ENCODE peak calls at places on chromosome 1, in four cellular contexts. U is transverse colon, D is esophagus muscularis mucosa, G is breast epithelium. S is an unnamed sample.

GRCh38 chr1:162724583-162725120 is 65.8 kb upstream of the HSD17B7 start:
- DNase-seq in U (no peak), D (no peak), G (no peak), S (no peak)

GRCh38 chr1:79899914-79900313 is 893.4 kb upstream of the ADGRL4 start:
- DNase-seq in G (no peak), D (no peak), U (no peak), S (no peak)

GRCh38 chr1:161727343-161727924 is 6.1 kb downstream of the FCRLB start:
- DNase-seq in G (no peak), U (peak; percentile 15), D (no peak), S (no peak)

GRCh38 chr1:47906009-47906432 is 91.2 kb downstream of the TRABD2B start:
- DNase-seq in U (no peak), D (no peak), G (no peak), S (no peak)

GRCh38 chr1:222974496-222974895 is 159.7 kb downstream of the DISP1 start:
- DNase-seq in D (no peak), G (no peak), U (no peak), S (no peak)

GRCh38 chr1:67261646-67262045 is 46.0 kb upstream of the IL12RB2 start:
- DNase-seq in D (no peak), U (peak; percentile 10), G (no peak), S (no peak)

GRCh38 chr1:223201967-223202366 is 58.9 kb upstream of the TLR5 start:
- DNase-seq in D (no peak), G (no peak), U (no peak), S (no peak)

GRCh38 chr1:240621249-240621648 is 9.3 kb upstream of the GREM2 start:
- DNase-seq in G (no peak), D (no peak), U (no peak), S (no peak)

GRCh38 chr1:39050001-39050400 is 23.9 kb downstream of the NDUFS5 start:
- DNase-seq in U (no peak), G (no peak), D (no peak), S (no peak)

GRCh38 chr1:24418898-24419628 is 3.5 kb downstream of the NIPAL3 start:
- DNase-seq in G (peak; percentile 67), D (no peak), U (peak; percentile 67), S (no peak)

GRCh38 chr1:111541721-111542120 is 38.3 kb upstream of the ADORA3 start:
- DNase-seq in U (no peak), D (no peak), G (no peak), S (no peak)

GRCh38 chr1:101293461-101294045 is 56.7 kb downstream of the S1PR1 start:
- DNase-seq in G (no peak), U (no peak), D (no peak), S (peak; percentile 25)

GRCh38 chr1:236742421-236743160 is 52.5 kb upstream of the MTR start:
- DNase-seq in D (no peak), G (no peak), U (no peak), S (no peak)
- H3K27ac ChIP-seq in D (no peak overlapping the region), G (no peak overlapping the region), U (no peak overlapping the region), S (no peak overlapping the region)

DNA sequence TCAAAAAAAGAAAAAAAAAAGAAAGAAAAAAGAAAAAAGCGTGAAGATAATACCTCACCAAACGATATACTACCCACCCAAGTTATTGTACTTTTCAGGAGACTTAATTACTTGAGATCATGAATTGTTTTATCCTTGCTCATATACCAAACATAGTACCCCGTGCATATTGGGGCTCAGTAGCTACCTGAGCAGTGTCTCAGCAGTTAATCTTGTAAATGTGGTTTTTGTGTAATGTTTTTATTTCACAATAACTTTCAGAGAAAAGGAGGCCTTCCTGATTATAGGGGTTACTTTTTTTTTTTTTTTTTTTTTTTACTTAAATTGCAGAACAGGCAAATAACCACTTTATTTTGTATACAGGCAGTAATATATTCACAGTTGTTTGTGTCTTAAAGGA is 80.3 kb downstream of the OSBPL9 start:
- DNase-seq in U (no peak), D (no peak), G (no peak), S (no peak)
- H3K4me1 ChIP-seq in U (no peaks in the 10 kb centered on the region), D (peaks cover 3% of the 10 kb centered on the region), G (no peaks in the 10 kb centered on the region), S (peaks cover 35% of the 10 kb centered on the region)

DNA sequence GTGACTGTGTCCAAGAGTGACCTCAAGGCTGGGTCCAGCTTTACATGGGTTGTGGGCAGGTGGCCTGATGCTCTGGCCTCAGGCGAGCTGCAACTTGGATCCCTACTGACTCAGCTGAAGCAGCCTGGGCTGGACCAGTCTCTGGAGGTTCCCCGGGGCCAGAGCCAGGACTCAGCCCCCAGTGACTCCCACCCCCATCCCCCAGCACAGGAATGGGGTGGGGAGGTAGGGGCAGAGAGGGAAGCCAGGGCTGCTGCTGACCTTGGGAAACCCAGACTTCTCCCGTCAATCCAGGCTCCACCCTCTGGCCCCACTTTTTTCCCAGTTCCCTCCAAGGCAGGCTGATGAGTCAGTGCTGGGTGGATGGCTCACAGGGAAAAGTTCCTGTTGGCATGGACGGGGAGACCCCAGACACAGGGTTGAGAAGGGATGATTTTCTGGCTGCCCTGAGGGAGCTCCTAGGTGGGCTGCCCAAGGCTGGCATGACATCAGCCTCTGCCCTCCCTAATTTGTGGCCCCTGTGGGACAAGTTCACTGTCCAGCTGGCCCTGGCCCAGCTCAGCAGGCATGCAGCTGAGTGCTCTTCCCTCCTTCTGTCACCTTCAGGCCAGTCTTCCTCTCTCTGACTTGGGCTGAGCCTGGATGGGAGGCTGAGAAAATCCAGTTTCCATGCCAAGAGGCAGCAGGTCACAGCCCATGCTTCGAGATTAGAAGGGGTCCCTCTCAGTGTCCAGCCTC is 2.2 kb downstream of the ZC3H12A start:
- DNase-seq in U (peak; percentile 82), D (no peak), G (peak; percentile 73), S (no peak)
- TF ChIP-seq POLR2AphosphoS5 in U (peak; percentile 75), D (peak; percentile 66), G (no peak), S (peak; percentile 73)

GRCh38 chr1:1440262-1440772 is 4.8 kb downstream of the VWA1 start:
- DNase-seq in G (no peak), D (no peak), U (no peak), S (no peak)
- H3K27ac ChIP-seq in G (no peak overlapping the region), D (peak overlapping the region; percentile 74), U (no peak overlapping the region), S (no peak overlapping the region)